ENCODE peak calls at places on chromosomes 11 and 22, in eight cellular contexts. S, M, L, O, B, F, Q and Z are unnamed samples.

GRCh38 chr11:64836448-64837072 is 7.9 kb downstream of the CDC42BPG start:
- DNase-seq in S (no peak), M (no peak), L (no peak), O (no peak), B (no peak), F (no peak), Q (no peak), Z (no peak)

GRCh38 chr11:44727373-44728084 is 767 bp downstream of the TSPAN18 start:
- DNase-seq in S (peak; percentile 53), M (peak; percentile 93), L (peak; percentile 100), O (peak; percentile 52), B (peak; percentile 76), F (peak; percentile 92), Q (no peak), Z (peak; percentile 52)

GRCh38 chr11:121964591-121964990 is 151.4 kb downstream of the BLID start:
- DNase-seq in S (peak; percentile 46), M (no peak), L (no peak), O (peak; percentile 68), B (no peak), F (no peak), Q (no peak), Z (no peak)

GRCh38 chr11:19557720-19558140 is 154.9 kb upstream of the NAV2 start:
- DNase-seq in S (peak; percentile 81), M (peak; percentile 87), L (peak; percentile 24), O (peak; percentile 77), B (peak; percentile 84), F (peak; percentile 67), Q (peak; percentile 29), Z (peak; percentile 74)

GRCh38 chr22:36417281-36417686 is 29.5 kb upstream of the MYH9 start:
- DNase-seq in S (peak; percentile 69), M (no peak), L (no peak), O (peak; percentile 68), B (no peak), F (no peak), Q (no peak), Z (no peak)

GRCh38 chr11:46914363-46914762 is 4.0 kb downstream of the LRP4 start:
- DNase-seq in S (no peak), M (no peak), L (no peak), O (peak; percentile 77), B (no peak), F (no peak), Q (no peak), Z (peak; percentile 92)

GRCh38 chr11:119416606-119417580 is 6.1 kb downstream of the THY1 start:
- DNase-seq in S (peak; percentile 70), M (peak; percentile 54), L (no peak), O (peak; percentile 73), B (no peak), F (no peak), Q (no peak), Z (peak; percentile 19)

GRCh38 chr11:10581481-10582019 is 13.1 kb upstream of the LYVE1 start:
- DNase-seq in S (no peak), M (no peak), L (no peak), O (peak; percentile 44), B (peak; percentile 16), F (no peak), Q (no peak), Z (no peak)

GRCh38 chr11:48081151-48082010 is 101.0 kb downstream of the PTPRJ start:
- DNase-seq in S (peak; percentile 91), M (peak; percentile 70), L (no peak), O (peak; percentile 76), B (peak; percentile 74), F (no peak), Q (peak; percentile 52), Z (peak; percentile 84)

GRCh38 chr11:115364892-115365291 is 139.3 kb downstream of the CADM1 start:
- DNase-seq in S (no peak), M (no peak), L (no peak), O (no peak), B (no peak), F (no peak), Q (no peak), Z (no peak)

GRCh38 chr22:43505423-43505822 is 93.6 kb downstream of the MPPED1 start:
- DNase-seq in S (no peak), M (no peak), L (no peak), O (no peak), B (no peak), F (no peak), Q (no peak), Z (no peak)

GRCh38 chr22:44144046-44144569 is 36.6 kb upstream of the PARVG start:
- DNase-seq in S (no peak), M (no peak), L (no peak), O (no peak), B (no peak), F (no peak), Q (no peak), Z (no peak)

GRCh38 chr11:8652140-8652539 is 30.3 kb downstream of the TRIM66 start:
- DNase-seq in S (peak; percentile 90), M (peak; percentile 84), L (no peak), O (peak; percentile 98), B (no peak), F (no peak), Q (peak; percentile 90), Z (peak; percentile 86)

GRCh38 chr22:31857247-31857646 is 87.1 kb upstream of the YWHAH start:
- DNase-seq in S (no peak), M (no peak), L (no peak), O (no peak), B (no peak), F (no peak), Q (no peak), Z (no peak)

GRCh38 chr11:3623126-3623525 is 18.7 kb downstream of the ART5 start:
- DNase-seq in S (no peak), M (no peak), L (no peak), O (no peak), B (no peak), F (no peak), Q (no peak), Z (no peak)

GRCh38 chr11:114354076-114354475 is 46.2 kb downstream of the C11orf71 start:
- DNase-seq in S (peak; percentile 82), M (no peak), L (no peak), O (peak; percentile 94), B (no peak), F (no peak), Q (peak; percentile 44), Z (peak; percentile 81)

GRCh38 chr11:67251841-67252240 is 14.4 kb upstream of the GRK2 start:
- DNase-seq in S (no peak), M (no peak), L (no peak), O (no peak), B (no peak), F (no peak), Q (no peak), Z (no peak)

GRCh38 chr22:20998411-20999336 is 3.2 kb downstream of the THAP7 start:
- DNase-seq in S (no peak), M (no peak), L (no peak), O (peak; percentile 51), B (no peak), F (no peak), Q (no peak), Z (no peak)

GRCh38 chr22:22342697-22343602 is 98.4 kb downstream of the VPREB1 start:
- DNase-seq in S (peak; percentile 22), M (peak; percentile 30), L (peak; percentile 29), O (peak; percentile 24), B (no peak), F (peak; percentile 50), Q (no peak), Z (peak; percentile 42)

GRCh38 chr11:102420547-102420946 is 32.0 kb downstream of the TMEM123 start:
- DNase-seq in S (no peak), M (no peak), L (no peak), O (no peak), B (no peak), F (no peak), Q (no peak), Z (no peak)

GRCh38 chr11:121950160-121950559 is 165.9 kb downstream of the BLID start:
- DNase-seq in S (no peak), M (no peak), L (no peak), O (no peak), B (no peak), F (no peak), Q (no peak), Z (no peak)

GRCh38 chr11:72624496-72625201 is 49.6 kb downstream of the PDE2A start:
- DNase-seq in S (no peak), M (no peak), L (no peak), O (no peak), B (no peak), F (no peak), Q (no peak), Z (no peak)

GRCh38 chr22:36577019-36577418 is 48.1 kb upstream of the EIF3D start:
- DNase-seq in S (peak; percentile 89), M (no peak), L (no peak), O (peak; percentile 82), B (no peak), F (no peak), Q (peak; percentile 75), Z (peak; percentile 94)

GRCh38 chr22:39832627-39833074 is 60.9 kb downstream of the ENTHD1 start:
- DNase-seq in S (no peak), M (no peak), L (no peak), O (no peak), B (no peak), F (no peak), Q (no peak), Z (no peak)

GRCh38 chr11:9774591-9775392 is 110.9 kb downstream of the SWAP70 start:
- DNase-seq in S (peak; percentile 88), M (no peak), L (no peak), O (peak; percentile 80), B (no peak), F (no peak), Q (peak; percentile 91), Z (no peak)

GRCh38 chr22:20752873-20753272 is 21.0 kb upstream of the SERPIND1 start:
- DNase-seq in S (no peak), M (no peak), L (no peak), O (no peak), B (no peak), F (no peak), Q (no peak), Z (no peak)

GRCh38 chr11:69292221-69292648 is 1.7 kb upstream of the MYEOV start:
- DNase-seq in S (no peak), M (no peak), L (no peak), O (peak; percentile 33), B (no peak), F (no peak), Q (no peak), Z (no peak)